ENCODE peak calls at places on chromosomes 5 and 9, in four cellular contexts. One of them, this sample, is unnamed.

GRCh38 chr5:76291305-76292077 is 111.6 kb upstream of the IQGAP2 start:
- DNase-seq in K562: no peak
- DNase-seq in HepG2: no peak
- DNase-seq in GM12878: no peak
- DNase-seq in this sample: no peak

GRCh38 chr5:10563132-10563939 is 534 bp upstream of the ANKRD33B start:
- DNase-seq in K562: peak; percentile 86
- DNase-seq in HepG2: no peak
- DNase-seq in GM12878: no peak
- DNase-seq in this sample: peak; percentile 65

GRCh38 chr5:124287813-124288212 is 458.6 kb downstream of the ZNF608 start:
- DNase-seq in K562: no peak
- DNase-seq in HepG2: no peak
- DNase-seq in GM12878: no peak
- DNase-seq in this sample: no peak

GRCh38 chr9:86854898-86855523 is 92.3 kb downstream of the GAS1 start:
- DNase-seq in K562: no peak
- DNase-seq in HepG2: peak; percentile 58
- DNase-seq in GM12878: no peak
- DNase-seq in this sample: peak; percentile 74

GRCh38 chr5:145056805-145057204 is 778.3 kb downstream of the PRELID2 start:
- DNase-seq in K562: no peak
- DNase-seq in HepG2: no peak
- DNase-seq in GM12878: peak; percentile 27
- DNase-seq in this sample: no peak

GRCh38 chr5:128035689-128036088 is 47.9 kb upstream of the SLC12A2 start:
- DNase-seq in K562: no peak
- DNase-seq in HepG2: no peak
- DNase-seq in GM12878: no peak
- DNase-seq in this sample: no peak

GRCh38 chr5:63959177-63959982 is 2.9 kb downstream of the HTR1A start:
- DNase-seq in K562: no peak
- DNase-seq in HepG2: no peak
- DNase-seq in GM12878: no peak
- DNase-seq in this sample: peak; percentile 89

GRCh38 chr5:84885479-84886258 is 501.0 kb upstream of the EDIL3 start:
- DNase-seq in K562: no peak
- DNase-seq in HepG2: no peak
- DNase-seq in GM12878: no peak
- DNase-seq in this sample: no peak

GRCh38 chr5:176631383-176631970 is 1.0 kb downstream of the EIF4E1B start:
- DNase-seq in K562: no peak
- DNase-seq in HepG2: no peak
- DNase-seq in GM12878: no peak
- DNase-seq in this sample: no peak

GRCh38 chr9:18438300-18438925 is 35.5 kb upstream of the ADAMTSL1 start:
- DNase-seq in K562: no peak
- DNase-seq in HepG2: no peak
- DNase-seq in GM12878: no peak
- DNase-seq in this sample: peak; percentile 52

GRCh38 chr9:4324513-4324912 is 24.6 kb upstream of the GLIS3 start:
- DNase-seq in K562: no peak
- DNase-seq in HepG2: no peak
- DNase-seq in GM12878: no peak
- DNase-seq in this sample: no peak

GRCh38 chr5:179773686-179774040 is 20.1 kb upstream of the LTC4S start:
- DNase-seq in K562: no peak
- DNase-seq in HepG2: no peak
- DNase-seq in GM12878: no peak
- DNase-seq in this sample: no peak

GRCh38 chr9:73183917-73184861 is 32.5 kb downstream of the ANXA1 start:
- DNase-seq in K562: peak; percentile 10
- DNase-seq in HepG2: peak; percentile 21
- DNase-seq in GM12878: no peak
- DNase-seq in this sample: no peak

GRCh38 chr9:22244141-22245011 is 202.2 kb upstream of the DMRTA1 start:
- DNase-seq in K562: no peak
- DNase-seq in HepG2: peak; percentile 26
- DNase-seq in GM12878: no peak
- DNase-seq in this sample: peak; percentile 55

GRCh38 chr5:72246954-72247442 is 73.0 kb downstream of the MRPS27 start:
- DNase-seq in K562: no peak
- DNase-seq in HepG2: no peak
- DNase-seq in GM12878: no peak
- DNase-seq in this sample: no peak

GRCh38 chr5:108681079-108681921 is 66.4 kb upstream of the FER start:
- DNase-seq in K562: peak; percentile 26
- DNase-seq in HepG2: peak; percentile 50
- DNase-seq in GM12878: peak; percentile 67
- DNase-seq in this sample: no peak

GRCh38 chr5:79025054-79025465 is 40.0 kb upstream of the ARSB start:
- DNase-seq in K562: peak; percentile 66
- DNase-seq in HepG2: peak; percentile 41
- DNase-seq in GM12878: no peak
- DNase-seq in this sample: peak; percentile 70

GRCh38 chr5:128084228-128085167 is 932 bp downstream of the SLC12A2 start:
- DNase-seq in K562: peak; percentile 13
- DNase-seq in HepG2: no peak
- DNase-seq in GM12878: no peak
- DNase-seq in this sample: peak; percentile 30

GRCh38 chr9:124219290-124219605 is 38.5 kb upstream of the NEK6 start:
- DNase-seq in K562: no peak
- DNase-seq in HepG2: no peak
- DNase-seq in GM12878: no peak
- DNase-seq in this sample: no peak

GRCh38 chr9:70630971-70631370 is 216.5 kb upstream of the KLF9 start:
- DNase-seq in K562: no peak
- DNase-seq in HepG2: no peak
- DNase-seq in GM12878: no peak
- DNase-seq in this sample: no peak

GRCh38 chr9:132645306-132645705 is 24.5 kb downstream of the DDX31 start:
- DNase-seq in K562: no peak
- DNase-seq in HepG2: no peak
- DNase-seq in GM12878: no peak
- DNase-seq in this sample: no peak

GRCh38 chr5:131965826-131966415 is 20.5 kb upstream of the MEIKIN start:
- DNase-seq in K562: no peak
- DNase-seq in HepG2: no peak
- DNase-seq in GM12878: no peak
- DNase-seq in this sample: no peak

GRCh38 chr5:179378441-179379271 is 33.4 kb upstream of the ADAMTS2 start:
- DNase-seq in K562: no peak
- DNase-seq in HepG2: no peak
- DNase-seq in GM12878: no peak
- DNase-seq in this sample: no peak

GRCh38 chr5:176748073-176748966 is 62.0 kb upstream of the UNC5A start:
- DNase-seq in K562: no peak
- DNase-seq in HepG2: no peak
- DNase-seq in GM12878: no peak
- DNase-seq in this sample: no peak

GRCh38 chr5:67301285-67301904 is 104.8 kb upstream of the CD180 start:
- DNase-seq in K562: no peak
- DNase-seq in HepG2: no peak
- DNase-seq in GM12878: no peak
- DNase-seq in this sample: no peak

GRCh38 chr9:122347348-122348287 is 23.2 kb upstream of the PTGS1 start:
- DNase-seq in K562: no peak
- DNase-seq in HepG2: peak; percentile 36
- DNase-seq in GM12878: no peak
- DNase-seq in this sample: no peak

GRCh38 chr9:92790542-92791527 is 26.2 kb upstream of the BICD2 start:
- DNase-seq in K562: peak; percentile 63
- DNase-seq in HepG2: peak; percentile 68
- DNase-seq in GM12878: peak; percentile 49
- DNase-seq in this sample: peak; percentile 84

GRCh38 chr5:63563008-63563917 is 399.0 kb downstream of the HTR1A start:
- DNase-seq in K562: no peak
- DNase-seq in HepG2: no peak
- DNase-seq in GM12878: no peak
- DNase-seq in this sample: no peak

GRCh38 chr5:73380052-73380451 is 68.5 kb downstream of the FOXD1 start:
- DNase-seq in K562: no peak
- DNase-seq in HepG2: no peak
- DNase-seq in GM12878: no peak
- DNase-seq in this sample: no peak

GRCh38 chr5:14331377-14331776 is 188.2 kb downstream of the TRIO start:
- DNase-seq in K562: no peak
- DNase-seq in HepG2: no peak
- DNase-seq in GM12878: no peak
- DNase-seq in this sample: no peak

GRCh38 chr5:94691270-94691669 is 72.8 kb downstream of the SLF1 start:
- DNase-seq in K562: no peak
- DNase-seq in HepG2: no peak
- DNase-seq in GM12878: no peak
- DNase-seq in this sample: no peak

GRCh38 chr5:66074891-66075290 is 69.2 kb upstream of the SREK1 start:
- DNase-seq in K562: no peak
- DNase-seq in HepG2: no peak
- DNase-seq in GM12878: no peak
- DNase-seq in this sample: no peak

GRCh38 chr5:170745481-170746061 is 38.0 kb upstream of the GABRP start:
- DNase-seq in K562: no peak
- DNase-seq in HepG2: no peak
- DNase-seq in GM12878: no peak
- DNase-seq in this sample: peak; percentile 84

GRCh38 chr5:7857361-7857760 is 6.4 kb upstream of the CFAP90 start:
- DNase-seq in K562: no peak
- DNase-seq in HepG2: no peak
- DNase-seq in GM12878: no peak
- DNase-seq in this sample: no peak

GRCh38 chr9:127418037-127418471 is 6.1 kb upstream of the ZNF79 start:
- DNase-seq in K562: peak; percentile 61
- DNase-seq in HepG2: peak; percentile 44
- DNase-seq in GM12878: no peak
- DNase-seq in this sample: peak; percentile 82

GRCh38 chr9:37954581-37954981 is 50.7 kb upstream of the SLC25A51 start:
- DNase-seq in K562: no peak
- DNase-seq in HepG2: no peak
- DNase-seq in GM12878: peak; percentile 41
- DNase-seq in this sample: no peak

GRCh38 chr5:51838459-51839253 is 455.4 kb downstream of the ISL1 start:
- DNase-seq in K562: no peak
- DNase-seq in HepG2: no peak
- DNase-seq in GM12878: no peak
- DNase-seq in this sample: no peak

GRCh38 chr9:21674894-21675293 is 127.5 kb upstream of the MTAP start:
- DNase-seq in K562: no peak
- DNase-seq in HepG2: no peak
- DNase-seq in GM12878: no peak
- DNase-seq in this sample: no peak

GRCh38 chr5:59116231-59116900 is 533.5 kb downstream of the RAB3C start:
- DNase-seq in K562: no peak
- DNase-seq in HepG2: no peak
- DNase-seq in GM12878: no peak
- DNase-seq in this sample: no peak

DNA sequence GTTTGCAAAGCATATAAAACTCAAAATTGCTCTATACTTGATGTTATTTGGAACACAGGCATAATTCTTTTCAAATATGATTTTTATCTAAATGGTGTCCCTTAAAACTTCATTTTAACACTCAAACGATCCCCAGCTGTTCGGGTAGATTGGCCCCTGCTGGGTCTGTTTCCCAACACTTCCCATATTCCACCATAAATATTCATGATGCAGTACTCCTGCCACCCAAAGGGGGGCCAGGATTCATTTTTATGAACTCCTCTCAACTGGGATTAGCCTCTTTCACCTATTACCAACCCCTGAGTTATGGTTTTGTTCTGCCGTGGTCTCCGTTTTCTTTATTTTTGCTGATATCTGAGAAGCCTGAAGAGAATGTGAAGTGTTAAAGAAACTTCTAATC is 383.9 kb downstream of the DMRT2 start:
- DNase-seq in K562: peak; percentile 6
- DNase-seq in HepG2: no peak
- DNase-seq in GM12878: no peak
- DNase-seq in this sample: no peak
- TF ChIP-seq NR2C2 in K562: no peak
- TF ChIP-seq NR2C2 in HepG2: no peak
- TF ChIP-seq NR2C2 in GM12878: no peak
- TF ChIP-seq NR2C2 in this sample: no peak

GRCh38 chr5:161406880-161407279 is 139.6 kb downstream of the GABRB2 start:
- DNase-seq in K562: no peak
- DNase-seq in HepG2: no peak
- DNase-seq in GM12878: no peak
- DNase-seq in this sample: no peak
- TF ChIP-seq NR2C2 in K562: no peak
- TF ChIP-seq NR2C2 in HepG2: no peak
- TF ChIP-seq NR2C2 in GM12878: no peak
- TF ChIP-seq NR2C2 in this sample: no peak

GRCh38 chr9:90783552-90783951 is 18.1 kb upstream of the SYK start:
- DNase-seq in K562: no peak
- DNase-seq in HepG2: no peak
- DNase-seq in GM12878: no peak
- DNase-seq in this sample: peak; percentile 35
- TF ChIP-seq NR2C2 in K562: no peak
- TF ChIP-seq NR2C2 in HepG2: no peak
- TF ChIP-seq NR2C2 in GM12878: no peak
- TF ChIP-seq NR2C2 in this sample: no peak

GRCh38 chr5:95709967-95710650 is 21.0 kb upstream of the RHOBTB3 start:
- DNase-seq in K562: peak; percentile 33
- DNase-seq in HepG2: peak; percentile 44
- DNase-seq in GM12878: no peak
- DNase-seq in this sample: peak; percentile 50
- TF ChIP-seq NR2C2 in K562: no peak
- TF ChIP-seq NR2C2 in HepG2: no peak
- TF ChIP-seq NR2C2 in GM12878: no peak
- TF ChIP-seq NR2C2 in this sample: no peak

DNA sequence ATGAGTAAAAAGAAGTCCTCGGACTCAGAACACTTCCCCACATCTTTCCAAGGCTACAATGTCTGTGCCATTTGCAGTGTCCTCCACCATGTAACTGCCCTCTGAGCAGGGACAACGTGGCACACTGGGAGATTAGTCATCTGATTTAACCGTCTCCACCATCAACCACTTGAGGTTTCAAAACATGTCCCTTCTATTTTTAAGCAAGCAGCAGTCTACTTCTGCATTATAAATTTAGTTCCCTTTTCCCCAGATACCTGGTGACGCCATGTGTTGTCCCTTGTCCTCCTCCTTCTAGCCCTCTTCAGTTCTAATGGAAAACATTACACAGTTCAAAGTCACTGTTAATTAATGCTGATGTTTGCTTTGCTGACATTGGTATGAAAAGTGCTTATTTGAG is 52.9 kb downstream of the ATP10B start:
- DNase-seq in K562: no peak
- DNase-seq in HepG2: no peak
- DNase-seq in GM12878: peak; percentile 33
- DNase-seq in this sample: no peak
- TF ChIP-seq NR2C2 in K562: no peak
- TF ChIP-seq NR2C2 in HepG2: no peak
- TF ChIP-seq NR2C2 in GM12878: no peak
- TF ChIP-seq NR2C2 in this sample: no peak

GRCh38 chr5:62093981-62094380 is 212.0 kb upstream of the KIF2A start:
- DNase-seq in K562: no peak
- DNase-seq in HepG2: no peak
- DNase-seq in GM12878: no peak
- DNase-seq in this sample: no peak
- TF ChIP-seq NR2C2 in K562: no peak
- TF ChIP-seq NR2C2 in HepG2: no peak
- TF ChIP-seq NR2C2 in GM12878: no peak
- TF ChIP-seq NR2C2 in this sample: no peak

GRCh38 chr5:4196744-4197646 is 601.4 kb downstream of the IRX1 start:
- DNase-seq in K562: no peak
- DNase-seq in HepG2: no peak
- DNase-seq in GM12878: no peak
- DNase-seq in this sample: no peak
- TF ChIP-seq NR2C2 in K562: no peak
- TF ChIP-seq NR2C2 in HepG2: no peak
- TF ChIP-seq NR2C2 in GM12878: no peak
- TF ChIP-seq NR2C2 in this sample: no peak

This sample was measured in WTC11.